ENCODE peak calls at places on chromosomes 5 and 9, in four cellular contexts. Z, E, D and U are unnamed samples. For H3K9me3, the result is how much of the 10 kb centered on the place peaks cover.

GRCh38 chr5:16616536-16617271 is at the start of gene RETREG1:
- DNase-seq in Z (peak), E (no peak), D (no peak), U (peak)

GRCh38 chr5:177364159-177364962 is 6.6 kb downstream of the RGS14 start:
- DNase-seq in Z (no peak), E (no peak), D (peak), U (no peak)

GRCh38 chr5:56159521-56159947 is 73.6 kb downstream of the ANKRD55 start:
- DNase-seq in Z (no peak), E (no peak), D (no peak), U (no peak)

GRCh38 chr5:158435161-158435616 is 576.2 kb upstream of the CLINT1 start:
- DNase-seq in Z (no peak), E (no peak), D (peak), U (no peak)

GRCh38 chr9:133780404-133780945 is 42.3 kb upstream of the SARDH start:
- DNase-seq in Z (no peak), E (no peak), D (no peak), U (no peak)

GRCh38 chr9:106575903-106576755 is 286.8 kb upstream of the ZNF462 start:
- DNase-seq in Z (no peak), E (no peak), D (no peak), U (no peak)

GRCh38 chr9:76456202-76456926 is 2.6 kb upstream of the GCNT1 start:
- DNase-seq in Z (no peak), E (peak), D (no peak), U (peak)

GRCh38 chr9:114829686-114830085 is 23.8 kb upstream of the TNFSF15 start:
- DNase-seq in Z (no peak), E (no peak), D (no peak), U (no peak)

GRCh38 chr5:135429326-135429725 is 17.8 kb downstream of the DCANP1 start:
- DNase-seq in Z (no peak), E (peak), D (no peak), U (no peak)

GRCh38 chr9:123640792-123641222 is 284.8 kb downstream of the CRB2 start:
- DNase-seq in Z (no peak), E (no peak), D (peak), U (no peak)

GRCh38 chr5:2550479-2550878 is 201.0 kb downstream of the IRX2 start:
- DNase-seq in Z (no peak), E (no peak), D (no peak), U (no peak)

GRCh38 chr5:66894480-66895240 is 298.5 kb downstream of the MAST4 start:
- DNase-seq in Z (no peak), E (no peak), D (no peak), U (no peak)

GRCh38 chr9:1837453-1838084 is 177.6 kb upstream of the SMARCA2 start:
- DNase-seq in Z (peak), E (peak), D (peak), U (peak)

GRCh38 chr5:179054036-179054785 is 6.0 kb upstream of the ZNF354C start:
- DNase-seq in Z (no peak), E (no peak), D (no peak), U (no peak)
- H3K9me3 ChIP-seq in Z (under half), E (under half), D (under half), U (under half)

DNA sequence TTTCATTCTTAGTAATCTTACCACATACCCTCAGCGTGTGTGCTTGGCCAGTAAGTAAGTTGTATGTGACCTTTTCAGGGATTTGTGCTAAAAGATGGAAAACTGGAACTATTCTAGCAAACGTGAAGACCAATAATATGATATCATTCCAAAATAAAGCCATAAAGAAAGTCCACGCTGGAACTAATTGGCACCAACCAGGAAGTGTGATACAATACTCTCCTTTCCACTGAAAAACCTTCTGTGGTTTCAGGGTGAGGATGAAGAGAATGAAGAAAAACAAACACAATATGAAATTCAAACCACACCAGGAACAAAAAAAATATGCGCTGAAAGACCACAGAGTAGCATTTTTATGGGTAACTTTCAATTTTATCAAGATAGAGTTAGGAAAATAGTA is 105.8 kb downstream of the EFNA5 start:
- DNase-seq in Z (no peak), E (no peak), D (no peak), U (no peak)
- TF ChIP-seq PBX3 in Z (no peak), E (no peak), D (no peak), U (no peak)

GRCh38 chr5:10248378-10249260 is 1.1 kb downstream of the ATPSCKMT start:
- DNase-seq in Z (no peak), E (no peak), D (no peak), U (no peak)

GRCh38 chr5:10253390-10253789 is 3.3 kb downstream of the CCT5 start:
- DNase-seq in Z (no peak), E (no peak), D (no peak), U (no peak)

GRCh38 chr5:10251409-10251808 is 1.3 kb downstream of the CCT5 start:
- DNase-seq in Z (no peak), E (peak), D (no peak), U (no peak)

GRCh38 chr5:10250804-10251276 is 760 bp downstream of the CCT5 start:
- DNase-seq in Z (peak), E (no peak), D (no peak), U (no peak)

GRCh38 chr5:10249948-10250803 is at the start of gene CCT5:
- DNase-seq in Z (peak), E (peak), D (peak), U (peak)
- TF ChIP-seq REST in Z (peak), E (no peak), D (no peak), U (no peak)

GRCh38 chr9:40925149-40925548 is 203.3 kb downstream of the FOXD4L6 start:
- DNase-seq in Z (no peak), E (no peak), D (no peak), U (no peak)
- H3K9me3 ChIP-seq in Z (under half), E (under half), D (under half), U (half or more)

DNA sequence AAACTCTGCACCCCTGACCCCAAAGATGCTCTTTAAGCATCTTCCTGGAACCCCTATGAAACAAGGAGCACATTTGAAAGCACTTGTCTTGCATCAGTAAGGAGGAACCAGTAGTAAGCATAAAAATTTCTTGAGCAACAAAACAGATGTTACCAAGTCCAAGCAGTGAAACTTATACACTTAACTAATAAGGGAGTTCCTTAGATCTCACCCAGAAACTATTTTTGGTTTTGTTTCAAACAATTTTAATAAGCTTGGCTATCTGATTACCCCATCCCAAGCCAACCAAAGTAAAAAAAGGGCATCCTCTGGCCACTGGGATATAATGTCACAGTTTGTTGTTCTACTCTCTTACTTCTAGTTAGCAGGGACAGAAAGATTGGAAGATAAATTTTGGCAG is 162.1 kb upstream of the HMHB1 start:
- DNase-seq in Z (no peak), E (no peak), D (no peak), U (no peak)
- TF ChIP-seq PBX3 in Z (no peak), E (no peak), D (no peak), U (no peak)